ENCODE peak calls at places on chromosomes 4 and X, in seven cellular contexts. G is ascending aorta, H is heart left ventricle, C is fibroblast of lung, U is OCI-LY7, A is uterus, B is tibial artery. P is an unnamed sample. For H3K36me3 and H3K4me1, the result is how much of the 10 kb centered on the place peaks cover.

GRCh38 chrX:133813991-133814390 is 171.4 kb downstream of the GPC3 start:
- DNase-seq in C (peak), B (no peak), A (no peak), U (no peak), H (no peak), G (no peak), P (no peak)

GRCh38 chr4:134560728-134561127 is 359.1 kb upstream of the PABPC4L start:
- DNase-seq in U (no peak), C (no peak), A (no peak), B (no peak), H (no peak), G (no peak), P (no peak)

GRCh38 chr4:874071-874470 is 48.1 kb upstream of the CPLX1 start:
- DNase-seq in C (no peak), H (no peak), G (no peak), B (no peak), A (no peak), U (no peak), P (no peak)

GRCh38 chrX:70169281-70169680 is 8.0 kb upstream of the DGAT2L6 start:
- DNase-seq in H (no peak), C (no peak), U (no peak), G (no peak), B (no peak), A (no peak), P (no peak)

GRCh38 chrX:40166582-40166981 is 68.8 kb upstream of the BCOR start:
- DNase-seq in A (peak), C (no peak), B (no peak), U (peak), G (no peak), H (no peak), P (no peak)

GRCh38 chrX:76538860-76539259 is 111.3 kb downstream of the MAGEE1 start:
- DNase-seq in B (no peak), C (no peak), H (no peak), G (no peak), A (no peak), U (no peak), P (no peak)

GRCh38 chr4:6054162-6054922 is 36.1 kb upstream of the C4orf50 start:
- DNase-seq in A (no peak), C (no peak), U (no peak), H (no peak), G (no peak), B (no peak), P (no peak)

GRCh38 chr4:123455360-123455759 is 58.8 kb downstream of the SPRY1 start:
- DNase-seq in C (no peak), A (no peak), U (no peak), G (no peak), B (no peak), H (no peak), P (no peak)

GRCh38 chr4:13445841-13446790 is 38.0 kb downstream of the RAB28 start:
- DNase-seq in B (no peak), U (no peak), C (no peak), A (no peak), G (no peak), H (no peak), P (peak)

GRCh38 chr4:183912585-183912984 is 7.5 kb downstream of the STOX2 start:
- DNase-seq in H (no peak), U (no peak), C (no peak), A (no peak), G (no peak), B (no peak), P (no peak)

GRCh38 chr4:74669702-74670101 is 124.6 kb downstream of the BTC start:
- DNase-seq in C (no peak), A (no peak), G (no peak), H (no peak), B (no peak), U (no peak), P (no peak)

GRCh38 chr4:142036795-142037583 is 400.6 kb downstream of the IL15 start:
- DNase-seq in G (no peak), A (no peak), B (no peak), H (no peak), U (no peak), C (no peak), P (no peak)

GRCh38 chr4:144611850-144612249 is 34.1 kb upstream of the HHIP start:
- DNase-seq in U (peak), C (peak), H (no peak), G (no peak), B (no peak), A (no peak), P (peak)

GRCh38 chr4:108762559-108763225 is at the start of gene ETNPPL:
- DNase-seq in H (peak), B (no peak), U (no peak), A (no peak), G (no peak), C (peak), P (peak)

GRCh38 chr4:161466321-161466720 is 697.5 kb downstream of the FSTL5 start:
- DNase-seq in A (no peak), C (no peak), U (no peak), G (no peak), H (no peak), B (no peak), P (no peak)

GRCh38 chrX:94831364-94831763 is 1157.4 kb downstream of the FAM133A start:
- DNase-seq in U (no peak), C (no peak), A (no peak), H (no peak), G (no peak), B (no peak), P (no peak)

GRCh38 chr4:128649161-128649560 is 160.3 kb upstream of the JADE1 start:
- DNase-seq in G (no peak), B (no peak), U (no peak), A (no peak), H (no peak), C (no peak), P (no peak)

GRCh38 chr4:173128199-173128890 is 40.3 kb upstream of the GALNT7 start:
- DNase-seq in B (no peak), U (no peak), G (no peak), H (no peak), A (no peak), C (no peak), P (no peak)

GRCh38 chr4:173134426-173134825 is 34.2 kb upstream of the GALNT7 start:
- DNase-seq in U (no peak), C (no peak), H (no peak), A (no peak), G (no peak), B (no peak), P (no peak)

GRCh38 chr4:173135241-173135847 is 33.3 kb upstream of the GALNT7 start:
- DNase-seq in G (no peak), H (no peak), A (no peak), U (no peak), B (no peak), C (peak), P (no peak)

GRCh38 chr4:173125216-173125812 is 43.3 kb upstream of the GALNT7 start:
- DNase-seq in G (no peak), H (no peak), U (no peak), B (no peak), C (no peak), A (no peak), P (no peak)

GRCh38 chr4:173130671-173131070 is 37.9 kb upstream of the GALNT7 start:
- DNase-seq in U (no peak), A (no peak), H (no peak), B (no peak), C (no peak), G (no peak), P (no peak)
- H3K36me3 ChIP-seq in U (under half), A (under half), H (under half), B (under half), C (under half), G (under half), P (under half)

DNA sequence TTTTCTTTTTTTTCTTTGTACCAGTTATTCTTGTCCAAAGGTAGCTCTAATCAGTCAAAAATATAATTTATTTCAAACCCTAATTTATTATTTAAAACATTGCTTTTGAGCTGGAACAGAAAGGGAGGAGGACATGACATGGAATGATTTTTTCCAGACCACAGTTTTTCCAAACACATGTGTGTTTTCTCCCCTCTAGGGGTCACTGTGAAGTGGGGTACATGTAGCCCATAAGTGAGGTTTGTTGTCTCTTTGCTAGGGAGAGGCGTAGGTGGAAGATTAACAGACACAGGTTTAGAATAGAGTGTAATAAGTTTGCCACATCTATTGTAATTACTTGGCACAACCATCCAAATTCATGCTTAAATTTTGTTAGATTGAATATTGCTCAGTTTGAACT is 83.0 kb downstream of the TNIP2 start:
- DNase-seq in H (no peak), G (no peak), A (no peak), U (peak), C (peak), B (no peak), P (no peak)
- TF ChIP-seq CTCF in H (no peak), G (no peak), A (peak), U (peak), C (peak), B (no peak), P (no peak)

GRCh38 chr4:7522452-7522851 is 87.7 kb upstream of the PSAPL1 start:
- DNase-seq in H (no peak), C (no peak), B (no peak), A (no peak), G (no peak), U (no peak), P (no peak)
- H3K4me1 ChIP-seq in H (under half), C (under half), B (under half), A (under half), G (under half), U (under half), P (under half)

GRCh38 chr4:115433501-115433900 is 320.1 kb upstream of the NDST4 start:
- DNase-seq in H (no peak), C (no peak), A (no peak), B (no peak), U (no peak), G (no peak), P (no peak)

DNA sequence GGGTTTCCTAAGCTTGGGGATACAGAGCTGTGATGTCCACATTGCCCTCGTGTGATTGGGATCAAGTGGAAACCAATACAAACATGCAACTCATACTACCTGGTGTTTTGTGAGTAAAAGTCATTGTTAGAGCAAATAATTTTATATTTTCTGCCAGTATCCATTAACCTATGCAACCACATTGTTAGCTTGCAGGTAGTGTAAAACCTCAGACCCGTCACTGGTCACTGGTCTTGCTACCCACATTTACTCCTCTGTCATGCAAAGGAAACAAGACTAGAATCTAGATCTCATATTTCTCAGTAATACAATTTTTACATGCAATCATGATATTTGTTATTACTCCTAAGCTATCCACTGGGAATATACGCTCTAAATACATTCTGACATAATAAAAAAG is 324.3 kb upstream of the NDST4 start:
- DNase-seq in A (no peak), H (no peak), G (no peak), B (no peak), C (no peak), U (no peak), P (no peak)
- H3K36me3 ChIP-seq in A (under half), H (under half), G (under half), B (under half), C (under half), U (under half), P (under half)

GRCh38 chr4:25299476-25300203 is 12.9 kb upstream of the ZCCHC4 start:
- DNase-seq in C (no peak), H (no peak), G (no peak), A (no peak), U (no peak), B (no peak), P (peak)
- TF ChIP-seq CTCF in C (no peak), H (no peak), G (no peak), A (no peak), U (no peak), B (no peak), P (no peak)

DNA sequence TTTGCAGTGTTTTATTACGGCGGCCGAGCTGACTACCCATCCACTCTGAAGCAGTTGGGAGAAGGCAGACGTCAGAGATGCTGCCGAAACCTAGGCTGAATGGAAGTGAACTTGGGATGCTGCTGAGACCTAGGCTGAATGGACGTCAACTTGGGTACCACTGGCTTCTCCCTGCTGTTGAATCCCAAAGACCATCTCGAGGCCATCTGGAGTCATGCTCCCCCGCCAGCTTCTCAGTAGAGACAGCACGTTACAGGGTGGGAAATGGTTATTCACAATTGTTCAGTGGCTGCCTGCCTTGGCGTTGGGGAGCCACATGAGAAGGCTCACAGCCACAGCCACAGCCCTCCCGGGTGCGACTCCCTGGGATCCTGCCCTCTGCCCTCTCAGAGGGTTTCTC is 40.9 kb downstream of the P2RY8 start:
- DNase-seq in U (peak), B (no peak), C (no peak), H (no peak), G (peak), A (no peak), P (no peak)
- H3K4me1 ChIP-seq in U (half or more), B (under half), C (under half), H (under half), G (under half), A (under half), P (under half)

GRCh38 chrX:53571494-53571893 is 115.0 kb downstream of the HUWE1 start:
- DNase-seq in A (no peak), C (no peak), H (no peak), G (no peak), U (no peak), B (no peak), P (no peak)
- H3K36me3 ChIP-seq in A (under half), C (under half), H (under half), G (under half), U (half or more), B (under half), P (under half)

P was measured in pancreas.